ENCODE peak calls at places on chromosomes 16 and 17, in nine cellular contexts. E is esophagus muscularis mucosa; Q is activated CD8-positive, alpha-beta memory T cell treated with anti-CD3 and anti-CD28 coated beads for 48 hours; C is pulmonary artery endothelial cell; R is left ventricle myocardium inferior; I is GM20000; H is GF-D8; P is stimulated activated naive B cell treated with anti-CD40 and anti-IgM and Interleukin-4, amounts not matched to agents 10 μg/mL and 1 μg/mL and 100 μg/mL, for 72 hours; F is fibroblast of gingiva. W is an unnamed sample.

GRCh38 chr16:84616515-84616914 is 1.4 kb downstream of the COTL1 start:
- DNase-seq in E (no peak), I (no peak), R (no peak), H (no peak), Q (no peak), C (no peak), P (no peak), F (no peak), W (no peak)

GRCh38 chr16:86294535-86294934 is 215.8 kb upstream of the FOXF1 start:
- DNase-seq in F (no peak), E (no peak), R (no peak), C (no peak), Q (no peak), H (no peak), I (no peak), P (no peak), W (no peak)

GRCh38 chr16:51762081-51762995 is 611.3 kb upstream of the SALL1 start:
- DNase-seq in P (peak), F (peak), H (no peak), E (peak), R (peak), C (no peak), Q (peak), I (peak), W (peak)

GRCh38 chr17:38511126-38512108 is 83.2 kb downstream of the ARHGAP23 start:
- DNase-seq in Q (no peak), H (no peak), F (peak), I (peak), C (no peak), E (no peak), P (no peak), R (no peak), W (no peak)

GRCh38 chr16:67013238-67013822 is 15.6 kb upstream of the CBFB start:
- DNase-seq in F (no peak), H (no peak), C (no peak), Q (no peak), R (no peak), P (no peak), E (no peak), I (no peak), W (peak)

GRCh38 chr16:29816694-29817441 is 916 bp downstream of the PAGR1 start:
- DNase-seq in E (no peak), C (no peak), F (peak), R (peak), P (peak), Q (no peak), H (peak), I (peak), W (peak)

GRCh38 chr17:42132941-42133340 is 10.3 kb downstream of the HSPB9 start:
- DNase-seq in H (peak), I (no peak), P (no peak), F (peak), C (no peak), R (peak), Q (no peak), E (no peak), W (peak)

GRCh38 chr16:74298104-74298503 is 1.5 kb downstream of the PSMD7 start:
- DNase-seq in H (no peak), C (no peak), E (no peak), I (no peak), P (no peak), F (no peak), Q (no peak), R (no peak), W (no peak)

GRCh38 chr17:35433075-35433894 is 985 bp upstream of the SLFN12 start:
- DNase-seq in Q (peak), R (peak), I (peak), P (peak), E (no peak), F (peak), C (peak), H (peak), W (no peak)

GRCh38 chr16:84050316-84050715 is 7.7 kb upstream of the SLC38A8 start:
- DNase-seq in R (no peak), I (no peak), E (no peak), C (no peak), F (no peak), H (no peak), P (no peak), Q (no peak), W (no peak)

GRCh38 chr16:75109732-75110243 is 6.8 kb downstream of the LDHD start:
- DNase-seq in R (peak), F (peak), P (no peak), E (no peak), H (no peak), C (no peak), I (no peak), Q (no peak), W (no peak)

GRCh38 chr16:73202176-73202729 is 154.3 kb upstream of the ZFHX3 start:
- DNase-seq in F (peak), E (no peak), P (no peak), Q (no peak), C (no peak), H (no peak), R (no peak), I (no peak), W (no peak)

GRCh38 chr17:7884581-7885356 is 3.8 kb upstream of the CHD3 start:
- DNase-seq in H (no peak), I (peak), R (no peak), E (no peak), F (no peak), C (no peak), Q (no peak), P (no peak), W (no peak)

GRCh38 chr17:28726396-28726911 is 421 bp upstream of the TLCD1 start:
- DNase-seq in H (peak), R (no peak), E (no peak), C (no peak), F (no peak), I (no peak), Q (no peak), P (peak), W (peak)

GRCh38 chr17:6675426-6675825 is 23.9 kb downstream of the C17orf100 start:
- DNase-seq in E (no peak), I (no peak), Q (no peak), H (no peak), R (no peak), P (no peak), C (no peak), F (no peak), W (no peak)

GRCh38 chr17:75750661-75751423 is 14.2 kb downstream of the GALK1 start:
- DNase-seq in R (no peak), E (no peak), Q (no peak), P (no peak), H (no peak), F (no peak), C (no peak), I (no peak), W (no peak)

GRCh38 chr17:4834621-4835020 is 1.5 kb downstream of the MINK1 start:
- DNase-seq in R (no peak), Q (no peak), P (no peak), E (no peak), H (no peak), F (no peak), I (no peak), C (no peak), W (no peak)

W was measured in substantia nigra.